ENCODE peak calls at places on chromosomes 13 and 19, in nine cellular contexts. U is MM.1S, P is adrenal gland, Y is activated B cell treated with CpG ODN at 0.5 μM for 24 hours, D is progenitor cell of endocrine pancreas, B is neural crest cell, Z is AG04450, F is A549, O is foreskin fibroblast. C is an unnamed sample.

GRCh38 chr19:42115219-42115618 is 17.0 kb downstream of the POU2F2 start:
- DNase-seq in U (no peak), P (no peak), Y (no peak), D (no peak), B (no peak), Z (no peak), F (no peak), O (peak), C (no peak)

GRCh38 chr13:98910501-98910951 is 67.3 kb downstream of the DOCK9 start:
- DNase-seq in U (no peak), P (peak), Y (no peak), D (no peak), B (no peak), Z (no peak), F (peak), O (peak), C (no peak)

GRCh38 chr13:111875922-111876321 is 191.0 kb upstream of the SOX1 start:
- DNase-seq in U (no peak), P (no peak), Y (no peak), D (no peak), B (no peak), Z (no peak), F (no peak), O (no peak), C (no peak)

GRCh38 chr19:37148214-37148613 is 24.3 kb downstream of the ZNF585A start:
- DNase-seq in U (no peak), P (no peak), Y (no peak), D (no peak), B (no peak), Z (no peak), F (no peak), O (no peak), C (no peak)

GRCh38 chr13:42807866-42808265 is 26.5 kb downstream of the FAM216B start:
- DNase-seq in U (no peak), P (no peak), Y (no peak), D (no peak), B (no peak), Z (no peak), F (peak), O (peak), C (no peak)

GRCh38 chr13:73598021-73598712 is 536.0 kb downstream of the KLF12 start:
- DNase-seq in U (no peak), P (no peak), Y (no peak), D (no peak), B (no peak), Z (peak), F (peak), O (no peak), C (no peak)

GRCh38 chr19:18513868-18514267 is 8.0 kb downstream of the ELL start:
- DNase-seq in U (no peak), P (peak), Y (no peak), D (no peak), B (no peak), Z (no peak), F (no peak), O (no peak), C (no peak)

GRCh38 chr19:3057275-3057714 is 5.0 kb downstream of the TLE5 start:
- DNase-seq in U (no peak), P (peak), Y (no peak), D (no peak), B (no peak), Z (no peak), F (peak), O (no peak), C (no peak)

GRCh38 chr19:10009714-10010224 is 535 bp downstream of the COL5A3 start:
- DNase-seq in U (no peak), P (no peak), Y (no peak), D (no peak), B (no peak), Z (no peak), F (no peak), O (no peak), C (no peak)

GRCh38 chr13:79393564-79394249 is 12.3 kb downstream of the RBM26 start:
- DNase-seq in U (peak), P (no peak), Y (peak), D (no peak), B (no peak), Z (no peak), F (no peak), O (no peak), C (no peak)

GRCh38 chr19:485583-486236 is 10.6 kb upstream of the MADCAM1 start:
- DNase-seq in U (no peak), P (peak), Y (no peak), D (no peak), B (peak), Z (no peak), F (no peak), O (peak), C (peak)

GRCh38 chr19:33177417-33177976 is 16.6 kb upstream of the LRP3 start:
- DNase-seq in U (no peak), P (peak), Y (no peak), D (peak), B (peak), Z (no peak), F (peak), O (no peak), C (no peak)

GRCh38 chr19:50328257-50329145 is 676 bp downstream of the KCNC3 start:
- DNase-seq in U (no peak), P (no peak), Y (peak), D (no peak), B (no peak), Z (no peak), F (peak), O (no peak), C (no peak)

GRCh38 chr13:75226755-75227435 is 255.1 kb downstream of the TBC1D4 start:
- DNase-seq in U (no peak), P (no peak), Y (no peak), D (no peak), B (no peak), Z (peak), F (peak), O (peak), C (no peak)

GRCh38 chr13:75222031-75222430 is 259.9 kb downstream of the TBC1D4 start:
- DNase-seq in U (no peak), P (no peak), Y (no peak), D (no peak), B (no peak), Z (no peak), F (no peak), O (peak), C (no peak)

GRCh38 chr13:75225288-75225687 is 256.7 kb downstream of the TBC1D4 start:
- DNase-seq in U (no peak), P (no peak), Y (no peak), D (no peak), B (no peak), Z (no peak), F (no peak), O (no peak), C (no peak)

GRCh38 chr13:75223981-75224742 is 257.8 kb downstream of the TBC1D4 start:
- DNase-seq in U (no peak), P (no peak), Y (no peak), D (no peak), B (no peak), Z (no peak), F (no peak), O (no peak), C (no peak)

GRCh38 chr13:75226092-75226491 is 255.9 kb downstream of the TBC1D4 start:
- DNase-seq in U (no peak), P (no peak), Y (no peak), D (no peak), B (no peak), Z (no peak), F (no peak), O (no peak), C (no peak)
- TF ChIP-seq CTCF in U (no peak), P (no peak), Y (no peak), D (no peak), B (no peak), Z (no peak), F (no peak), O (no peak), C (no peak)

GRCh38 chr19:43532571-43532961 is 422 bp upstream of the ZNF575 start:
- DNase-seq in U (peak), P (peak), Y (no peak), D (no peak), B (peak), Z (no peak), F (no peak), O (no peak), C (no peak)

GRCh38 chr19:43534305-43534612 is 1.3 kb downstream of the ZNF575 start:
- DNase-seq in U (no peak), P (no peak), Y (no peak), D (no peak), B (no peak), Z (no peak), F (no peak), O (no peak), C (no peak)

GRCh38 chr19:43532962-43533545 is at the start of gene ZNF575:
- DNase-seq in U (peak), P (peak), Y (peak), D (peak), B (peak), Z (peak), F (peak), O (peak), C (peak)

GRCh38 chr19:43533546-43534304 is 737 bp downstream of the ZNF575 start:
- DNase-seq in U (peak), P (peak), Y (peak), D (peak), B (peak), Z (peak), F (peak), O (peak), C (peak)

DNA sequence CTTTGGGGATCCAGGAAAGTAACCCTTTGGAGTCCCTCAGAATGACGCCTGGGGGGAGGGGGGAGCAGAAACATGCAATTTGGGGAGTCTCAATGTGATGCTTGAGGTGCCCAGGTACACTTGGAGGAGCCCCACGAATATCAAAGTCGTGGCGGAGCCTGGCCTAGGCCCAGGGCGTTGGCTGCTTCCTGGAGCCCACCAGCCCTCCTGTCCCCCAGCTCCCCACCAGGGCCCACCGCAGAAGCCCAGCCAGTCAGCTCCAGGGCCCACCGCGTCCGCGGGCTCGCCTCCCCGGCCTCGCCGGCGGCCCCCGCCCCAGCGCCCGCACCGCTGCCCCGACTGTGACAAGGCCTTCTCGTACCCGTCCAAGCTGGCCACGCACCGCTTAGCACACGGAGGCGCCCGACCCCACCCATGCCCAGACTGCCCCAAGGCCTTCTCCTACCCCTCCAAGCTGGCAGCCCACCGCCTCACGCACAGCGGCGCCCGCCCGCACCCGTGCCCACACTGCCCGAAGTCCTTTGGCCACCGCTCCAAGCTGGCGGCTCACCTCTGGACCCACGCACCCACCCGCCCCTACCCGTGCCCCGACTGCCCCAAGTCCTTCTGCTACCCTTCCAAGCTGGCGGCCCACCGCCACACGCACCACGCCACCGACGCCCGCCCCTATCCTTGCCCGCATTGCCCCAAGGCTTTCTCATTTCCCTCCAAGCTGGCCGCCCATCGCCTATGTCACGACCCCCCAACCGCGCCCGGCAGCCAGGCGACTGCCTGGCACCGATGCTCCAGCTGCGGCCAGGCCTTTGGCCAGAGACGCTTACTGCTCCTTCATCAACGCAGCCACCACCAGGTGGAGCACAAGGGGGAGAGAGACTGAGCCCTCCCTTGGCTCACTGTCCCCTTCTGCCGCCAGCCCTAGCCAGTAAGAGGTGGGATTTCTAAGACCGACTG is 2.1 kb downstream of the ZNF575 start:
- DNase-seq in U (no peak), P (peak), Y (peak), D (peak), B (peak), Z (no peak), F (peak), O (no peak), C (no peak)
- TF ChIP-seq CTCF in U (peak), P (peak), Y (no peak), D (peak), B (peak), Z (peak), F (peak), O (peak), C (peak)

DNA sequence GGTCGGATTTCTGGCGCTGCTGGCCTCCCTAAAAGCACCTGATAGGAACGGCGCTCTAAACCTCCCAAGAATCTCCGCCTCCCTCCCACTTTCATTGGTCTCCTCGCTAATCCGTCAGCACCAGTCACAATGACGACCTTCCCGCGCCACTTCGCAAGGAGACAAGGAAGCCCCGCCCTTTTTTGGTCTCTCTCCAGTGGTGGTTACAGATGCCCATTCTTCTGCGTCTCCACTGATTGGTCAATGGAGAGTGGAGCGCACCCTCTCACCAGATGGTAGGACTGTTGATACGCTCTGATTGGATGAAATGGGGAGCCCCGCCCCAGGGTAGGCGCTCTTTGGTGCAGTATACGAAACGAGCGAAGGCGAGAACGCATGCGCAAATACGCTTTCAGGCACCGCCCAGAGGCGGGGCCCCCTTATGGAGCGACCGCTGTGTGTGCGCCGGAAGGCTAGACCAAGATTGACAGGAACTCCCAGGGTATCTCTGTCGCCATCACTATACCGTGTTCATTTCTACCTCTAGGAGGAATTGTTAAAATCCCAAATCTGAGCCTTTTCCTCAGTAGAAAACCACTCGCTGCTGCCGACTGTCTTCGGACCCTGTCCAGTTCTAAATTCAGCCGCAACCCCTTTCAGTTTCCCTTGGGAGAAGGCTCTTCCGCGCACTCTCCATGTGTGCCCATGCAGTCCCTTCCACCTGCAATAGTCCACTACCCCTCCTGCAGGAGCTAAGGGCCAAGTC is 617 bp upstream of the HNRNPL start:
- DNase-seq in U (peak), P (peak), Y (peak), D (peak), B (peak), Z (peak), F (peak), O (peak), C (peak)
- TF ChIP-seq CTCF in U (no peak), P (no peak), Y (no peak), D (no peak), B (peak), Z (peak), F (no peak), O (no peak), C (no peak)

GRCh38 chr19:51407631-51408131 is 9.8 kb downstream of the SIGLEC10 start:
- DNase-seq in U (no peak), P (peak), Y (no peak), D (no peak), B (no peak), Z (no peak), F (peak), O (peak), C (no peak)
- TF ChIP-seq CTCF in U (no peak), P (no peak), Y (no peak), D (peak), B (peak), Z (peak), F (peak), O (peak), C (peak)

GRCh38 chr19:52622261-52622660 is 15.9 kb downstream of the ZNF83 start:
- DNase-seq in U (no peak), P (no peak), Y (no peak), D (no peak), B (no peak), Z (no peak), F (no peak), O (no peak), C (no peak)
- TF ChIP-seq CTCF in U (no peak), P (no peak), Y (no peak), D (peak), B (no peak), Z (no peak), F (no peak), O (no peak), C (no peak)

DNA sequence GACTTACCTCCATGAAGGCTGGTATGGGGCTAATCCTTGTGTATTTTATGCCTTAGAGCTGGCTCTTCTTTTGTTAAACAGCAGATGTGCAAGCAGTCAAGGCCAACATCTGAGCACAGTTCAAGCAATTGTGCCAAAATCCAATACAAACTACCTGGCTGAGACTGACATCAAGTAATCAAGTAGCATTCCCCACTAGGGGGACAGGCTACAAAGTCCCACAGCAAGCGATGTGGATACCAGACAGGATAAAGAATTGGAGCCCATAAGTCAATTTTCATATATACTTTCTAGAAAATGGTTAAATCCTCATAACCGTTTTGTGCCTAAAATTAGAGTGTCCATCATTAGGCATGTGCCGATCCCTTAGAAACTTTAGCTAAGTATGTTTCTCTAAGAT is 675.8 kb downstream of the DIAPH3 start:
- DNase-seq in U (no peak), P (no peak), Y (no peak), D (no peak), B (no peak), Z (no peak), F (peak), O (no peak), C (no peak)
- TF ChIP-seq CTCF in U (no peak), P (no peak), Y (no peak), D (peak), B (no peak), Z (peak), F (no peak), O (no peak), C (no peak)

GRCh38 chr19:23908165-23908564 is 6.5 kb upstream of the ZNF726 start:
- DNase-seq in U (no peak), P (no peak), Y (no peak), D (no peak), B (no peak), Z (no peak), F (no peak), O (no peak), C (no peak)

GRCh38 chr19:23905771-23906170 is 8.9 kb upstream of the ZNF726 start:
- DNase-seq in U (no peak), P (no peak), Y (no peak), D (no peak), B (no peak), Z (no peak), F (no peak), O (no peak), C (no peak)

GRCh38 chr19:23909222-23909621 is 5.5 kb upstream of the ZNF726 start:
- DNase-seq in U (no peak), P (no peak), Y (no peak), D (no peak), B (no peak), Z (no peak), F (no peak), O (no peak), C (no peak)

GRCh38 chr19:23904406-23904805 is 10.3 kb upstream of the ZNF726 start:
- DNase-seq in U (no peak), P (no peak), Y (no peak), D (no peak), B (no peak), Z (no peak), F (no peak), O (no peak), C (no peak)

DNA sequence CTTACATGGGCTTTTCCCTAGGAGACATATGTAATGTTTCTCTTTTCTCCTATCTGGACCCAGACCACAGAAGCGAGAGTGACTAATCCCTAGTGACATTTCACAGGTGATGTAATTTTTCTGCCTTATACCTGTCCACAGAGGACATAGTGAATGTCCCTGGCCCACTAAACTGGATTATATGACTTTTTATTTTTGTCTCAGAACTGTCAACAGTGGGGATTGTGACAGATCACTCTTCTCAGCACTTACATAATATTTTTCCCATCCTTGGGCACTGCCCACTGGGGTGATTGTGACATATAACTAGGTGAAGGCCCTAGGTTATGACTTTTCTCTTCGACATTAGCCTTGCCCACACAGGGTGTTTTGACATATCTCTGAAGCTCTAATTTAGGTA is 7.9 kb upstream of the ZNF726 start:
- DNase-seq in U (no peak), P (no peak), Y (no peak), D (no peak), B (no peak), Z (no peak), F (no peak), O (no peak), C (no peak)
- TF ChIP-seq CTCF in U (no peak), P (no peak), Y (no peak), D (no peak), B (no peak), Z (no peak), F (no peak), O (no peak), C (no peak)

DNA sequence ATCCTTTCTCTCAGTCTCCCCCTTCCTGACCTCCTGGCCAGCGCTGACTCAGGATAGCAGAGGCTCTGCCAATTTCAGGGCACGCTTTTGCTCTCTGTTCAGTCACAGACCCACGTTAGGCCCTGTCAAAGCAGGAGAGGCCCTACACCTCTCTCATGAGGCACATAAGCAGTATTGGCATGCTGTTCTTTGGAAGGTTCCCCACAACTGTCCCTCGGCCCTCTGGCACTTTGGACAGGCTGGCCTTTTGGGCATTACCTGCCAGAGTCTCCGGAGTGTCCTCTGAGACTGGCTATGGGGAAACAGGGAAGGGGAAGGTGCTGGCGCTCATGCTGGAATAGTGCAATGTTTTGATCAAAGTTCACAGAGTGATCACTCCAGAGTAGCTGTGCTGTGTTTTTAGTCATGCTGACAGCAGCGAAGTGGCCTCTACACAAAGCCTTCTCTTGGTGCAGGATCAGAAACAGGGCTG is 23.7 kb upstream of the UBE2L5 start:
- DNase-seq in U (no peak), P (peak), Y (no peak), D (no peak), B (no peak), Z (no peak), F (no peak), O (no peak), C (no peak)
- TF ChIP-seq CTCF in U (no peak), P (no peak), Y (no peak), D (no peak), B (no peak), Z (no peak), F (no peak), O (no peak), C (no peak)

GRCh38 chr13:113457510-113457909 is 4.2 kb upstream of the ADPRHL1 start:
- DNase-seq in U (no peak), P (peak), Y (no peak), D (no peak), B (no peak), Z (no peak), F (no peak), O (no peak), C (no peak)
- TF ChIP-seq CTCF in U (no peak), P (no peak), Y (no peak), D (no peak), B (no peak), Z (peak), F (no peak), O (no peak), C (no peak)